ENCODE peak calls at places on chromosomes 3 and 15, in five cellular contexts. F is HS-5, P is breast epithelium, Z is heart left ventricle, U is kidney glomerular epithelial cell. J is an unnamed sample.
A peak's percentile ranks its signal among the peaks of the same experiment; 100 is the strongest.

GRCh38 chr3:135106445-135106844 is 311.4 kb downstream of the EPHB1 start:
- DNase-seq in F (no peak), P (no peak), Z (no peak), U (no peak), J (no peak)

GRCh38 chr3:78924711-78925110 is 843.1 kb downstream of the ROBO1 start:
- DNase-seq in F (no peak), P (no peak), Z (no peak), U (no peak), J (no peak)

GRCh38 chr3:131107637-131108433 is 81.2 kb downstream of the NEK11 start:
- DNase-seq in F (no peak), P (no peak), Z (no peak), U (peak; percentile 22), J (no peak)

GRCh38 chr15:91664224-91664836 is 189.2 kb upstream of the SLCO3A1 start:
- DNase-seq in F (no peak), P (no peak), Z (no peak), U (no peak), J (no peak)

GRCh38 chr15:78930577-78931388 is 14.1 kb downstream of the CTSH start:
- DNase-seq in F (peak; percentile 83), P (peak; percentile 73), Z (no peak), U (peak; percentile 61), J (no peak)

GRCh38 chr15:90049030-90049429 is 47.9 kb downstream of the ZNF710 start:
- DNase-seq in F (no peak), P (no peak), Z (peak; percentile 5), U (no peak), J (no peak)

GRCh38 chr3:132360717-132361116 is 43.5 kb downstream of the ACP3 start:
- DNase-seq in F (no peak), P (no peak), Z (no peak), U (no peak), J (no peak)

GRCh38 chr3:81485444-81485865 is 276.0 kb downstream of the GBE1 start:
- DNase-seq in F (peak; percentile 71), P (no peak), Z (no peak), U (peak; percentile 35), J (no peak)

GRCh38 chr3:120244834-120245225 is 40.2 kb downstream of the GPR156 start:
- DNase-seq in F (no peak), P (no peak), Z (no peak), U (peak; percentile 5), J (no peak)